ENCODE peak calls at places on chromosomes 7 and 10, in four cellular contexts. X is left ventricle myocardium inferior, V is foreskin fibroblast, R is fibroblast of the aortic adventitia. F is an unnamed sample.

GRCh38 chr7:84153005-84153404 is 41.6 kb downstream of the SEMA3A start:
- DNase-seq in X (no peak), V (no peak), R (no peak), F (no peak)

GRCh38 chr10:77377678-77378352 is 259.8 kb downstream of the KCNMA1 start:
- DNase-seq in X (no peak), V (no peak), R (no peak), F (no peak)

GRCh38 chr7:108268200-108268820 is 138.1 kb upstream of the LAMB4 start:
- DNase-seq in X (no peak), V (no peak), R (no peak), F (no peak)

GRCh38 chr10:61967298-61967697 is 65.8 kb downstream of the ARID5B start:
- DNase-seq in X (no peak), V (no peak), R (no peak), F (no peak)

GRCh38 chr10:77965294-77965693 is 38.7 kb upstream of the DLG5 start:
- DNase-seq in X (no peak), V (peak; percentile 92), R (peak; percentile 90), F (peak; percentile 85)

GRCh38 chr10:121497513-121497912 is 100.7 kb downstream of the FGFR2 start:
- DNase-seq in X (no peak), V (no peak), R (no peak), F (no peak)

GRCh38 chr10:77160679-77161078 is 476.9 kb downstream of the KCNMA1 start:
- DNase-seq in X (no peak), V (peak; percentile 87), R (peak; percentile 94), F (peak; percentile 67)

GRCh38 chr10:64977912-64978311 is 1456.7 kb downstream of the REEP3 start:
- DNase-seq in X (no peak), V (no peak), R (no peak), F (peak; percentile 2)

GRCh38 chr7:54349259-54349658 is 192.9 kb upstream of the VSTM2A start:
- DNase-seq in X (no peak), V (peak; percentile 71), R (peak; percentile 76), F (peak; percentile 39)

GRCh38 chr7:130941322-130942210 is 207.6 kb upstream of the KLF14 start:
- DNase-seq in X (peak; percentile 35), V (no peak), R (peak; percentile 56), F (peak; percentile 53)

GRCh38 chr10:105875050-105875449 is 1234.0 kb downstream of the SORCS3 start:
- DNase-seq in X (no peak), V (no peak), R (no peak), F (no peak)

GRCh38 chr7:405489-406211 is 114.0 kb downstream of the PDGFA start:
- DNase-seq in X (peak; percentile 10), V (no peak), R (no peak), F (no peak)

GRCh38 chr10:51667992-51668689 is 31.3 kb downstream of the CSTF2T start:
- DNase-seq in X (no peak), V (peak; percentile 18), R (peak; percentile 86), F (peak; percentile 44)

GRCh38 chr10:69679736-69680135 is 49.7 kb downstream of the FAM241B start:
- DNase-seq in X (no peak), V (no peak), R (no peak), F (no peak)

GRCh38 chr10:77501846-77502251 is 135.8 kb downstream of the KCNMA1 start:
- DNase-seq in X (no peak), V (no peak), R (no peak), F (no peak)

GRCh38 chr10:84820121-84820520 is 491.7 kb downstream of the CCSER2 start:
- DNase-seq in X (no peak), V (no peak), R (no peak), F (no peak)

GRCh38 chr10:61974611-61975010 is 73.1 kb downstream of the ARID5B start:
- DNase-seq in X (peak; percentile 53), V (peak; percentile 65), R (peak; percentile 75), F (peak; percentile 70)

GRCh38 chr7:2596636-2597635 is 34.9 kb upstream of the TTYH3 start:
- DNase-seq in X (no peak), V (no peak), R (no peak), F (no peak)

GRCh38 chr7:8639668-8640067 is 206.3 kb downstream of the NXPH1 start:
- DNase-seq in X (no peak), V (no peak), R (no peak), F (no peak)

GRCh38 chr7:11807000-11807399 is 25.0 kb downstream of the THSD7A start:
- DNase-seq in X (no peak), V (no peak), R (no peak), F (no peak)

GRCh38 chr10:86952106-86952505 is 5.3 kb downstream of the MMRN2 start:
- DNase-seq in X (no peak), V (no peak), R (no peak), F (no peak)

GRCh38 chr7:109322833-109323232 is 753.2 kb downstream of the DNAJB9 start:
- DNase-seq in X (no peak), V (no peak), R (no peak), F (no peak)

GRCh38 chr7:92161271-92161670 is 17.7 kb downstream of the LRRD1 start:
- DNase-seq in X (no peak), V (no peak), R (no peak), F (peak; percentile 2)

GRCh38 chr7:141597966-141598365 is 46.8 kb downstream of the AGK start:
- DNase-seq in X (no peak), V (no peak), R (no peak), F (no peak)

GRCh38 chr7:36472141-36472729 is 82.6 kb downstream of the ANLN start:
- DNase-seq in X (no peak), V (no peak), R (no peak), F (no peak)

GRCh38 chr10:35781643-35782035 is 139.5 kb upstream of the FZD8 start:
- DNase-seq in X (no peak), V (no peak), R (peak; percentile 32), F (peak; percentile 8)

GRCh38 chr7:102068846-102069245 is 217.8 kb upstream of the SH2B2 start:
- DNase-seq in X (no peak), V (no peak), R (no peak), F (no peak)

GRCh38 chr10:70234668-70235447 is 1.6 kb upstream of the PPA1 start:
- DNase-seq in X (no peak), V (peak; percentile 90), R (peak; percentile 91), F (peak; percentile 73)

GRCh38 chr7:100157334-100158228 is 942 bp downstream of the TRAPPC14 start:
- DNase-seq in X (no peak), V (peak; percentile 82), R (peak; percentile 43), F (peak; percentile 55)

GRCh38 chr7:100160067-100160466 is 1.5 kb upstream of the TRAPPC14 start:
- DNase-seq in X (no peak), V (no peak), R (no peak), F (no peak)

GRCh38 chr7:100158229-100159098 is at the start of gene TRAPPC14:
- DNase-seq in X (peak; percentile 95), V (peak; percentile 75), R (peak; percentile 73), F (peak; percentile 88)

GRCh38 chr7:100157069-100157333 is 1.5 kb downstream of the TRAPPC14 start:
- DNase-seq in X (no peak), V (no peak), R (no peak), F (no peak)

GRCh38 chr7:100159099-100159623 is 638 bp upstream of the TRAPPC14 start:
- DNase-seq in X (no peak), V (no peak), R (no peak), F (no peak)
- H3K4me3 ChIP-seq in X (peak overlapping the region; percentile 95), V (peak overlapping the region; percentile 74), R (peak overlapping the region; percentile 77), F (peak overlapping the region; percentile 66)

DNA sequence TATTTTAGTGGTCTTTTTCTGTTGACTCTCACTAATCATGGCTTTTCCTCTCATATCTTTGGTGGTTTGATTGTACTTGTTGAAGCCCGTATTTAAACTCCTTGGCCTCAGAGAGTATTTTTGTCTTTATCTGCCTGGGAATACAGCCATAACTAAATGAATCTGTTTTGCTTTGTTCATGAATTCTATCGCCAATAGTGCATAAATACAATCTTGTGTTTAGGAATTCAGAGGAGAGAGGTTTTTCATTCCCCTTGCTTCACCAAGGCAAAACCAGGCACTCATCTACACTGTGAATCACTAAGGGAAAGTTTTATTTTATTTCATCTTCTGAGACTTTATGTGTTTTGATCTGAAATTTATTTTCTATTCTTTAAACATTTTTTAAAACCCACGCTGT is 152.7 kb downstream of the BICC1 start:
- DNase-seq in X (no peak), V (no peak), R (peak; percentile 70), F (no peak)
- H3K4me3 ChIP-seq in X (no peak overlapping the region), V (no peak overlapping the region), R (no peak overlapping the region), F (peak overlapping the region; percentile 28)

DNA sequence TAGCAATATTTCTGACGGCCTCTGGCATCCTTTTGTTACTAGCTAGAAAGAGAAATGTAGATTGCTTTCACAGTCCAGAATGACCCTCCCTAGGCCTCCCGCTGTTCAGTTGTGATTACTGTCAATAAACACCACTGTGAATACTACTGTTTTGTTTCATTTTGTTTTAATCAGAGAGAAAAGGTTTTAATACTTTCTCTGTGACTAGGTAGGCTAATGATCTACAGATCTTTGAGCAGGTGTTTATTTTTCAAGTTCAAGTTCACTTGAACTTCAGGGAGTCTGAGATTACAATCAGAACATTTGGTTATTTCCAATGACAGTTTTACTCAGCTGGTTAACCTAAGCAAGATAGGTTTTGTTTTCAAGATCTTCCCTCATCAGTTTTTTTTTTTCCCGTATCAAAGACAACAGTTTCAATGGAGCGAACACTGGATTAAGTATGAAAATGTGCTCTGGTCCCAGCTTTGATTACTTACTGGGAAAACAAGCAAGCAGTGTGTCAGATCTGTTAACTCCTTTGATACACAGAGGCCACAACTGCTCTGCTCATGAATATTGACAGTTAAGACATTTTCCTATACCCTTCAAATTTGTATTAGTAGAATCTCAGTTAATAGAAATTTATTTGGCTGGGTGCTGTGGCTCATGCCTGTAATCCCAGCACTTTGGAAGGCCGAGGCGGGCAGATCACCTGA is 34.8 kb downstream of the VKORC1L1 start:
- DNase-seq in X (no peak), V (no peak), R (no peak), F (no peak)
- H3K4me3 ChIP-seq in X (no peak overlapping the region), V (no peak overlapping the region), R (no peak overlapping the region), F (no peak overlapping the region)

GRCh38 chr7:137458399-137458798 is 114.9 kb upstream of the PTN start:
- DNase-seq in X (no peak), V (no peak), R (no peak), F (no peak)

GRCh38 chr7:137462847-137463246 is 119.3 kb upstream of the PTN start:
- DNase-seq in X (no peak), V (no peak), R (no peak), F (no peak)

GRCh38 chr7:137462074-137462715 is 118.7 kb upstream of the PTN start:
- DNase-seq in X (no peak), V (peak; percentile 55), R (peak; percentile 35), F (peak; percentile 31)
- H3K4me3 ChIP-seq in X (no peak overlapping the region), V (no peak overlapping the region), R (no peak overlapping the region), F (no peak overlapping the region)